ENCODE peak calls at places on chromosomes 12 and 14, in four cellular contexts. T is omental fat pad, U is sciatic nerve, I is HTR-8/SVneo. Q is an unnamed sample.

GRCh38 chr12:12182926-12183325 is 83.9 kb downstream of the LRP6 start:
- DNase-seq in T (no peak), U (no peak), I (no peak), Q (no peak)

GRCh38 chr14:100030441-100031153 is 34.6 kb upstream of the EVL start:
- DNase-seq in T (no peak), I (no peak), U (no peak), Q (no peak)

GRCh38 chr14:101960225-101960624 is 4.1 kb upstream of the DYNC1H1 start:
- DNase-seq in T (no peak), I (no peak), U (peak; percentile 53), Q (no peak)

GRCh38 chr14:29926701-29927595 is 699 bp downstream of the PRKD1 start:
- DNase-seq in I (peak; percentile 34), T (no peak), U (peak; percentile 68), Q (peak; percentile 63)

GRCh38 chr12:103769240-103769945 is 71.6 kb downstream of the NT5DC3 start:
- DNase-seq in U (no peak), I (no peak), T (no peak), Q (no peak)

GRCh38 chr12:83265798-83266197 is 579.1 kb downstream of the TMTC2 start:
- DNase-seq in U (no peak), T (no peak), I (no peak), Q (no peak)

GRCh38 chr14:85762523-85762922 is 232.6 kb downstream of the FLRT2 start:
- DNase-seq in T (no peak), I (no peak), U (no peak), Q (no peak)

GRCh38 chr14:102579696-102580551 is 12.5 kb upstream of the RCOR1 start:
- DNase-seq in I (no peak), U (no peak), T (no peak), Q (no peak)

GRCh38 chr12:1518763-1519516 is 75.4 kb downstream of the FBXL14 start:
- DNase-seq in U (no peak), T (no peak), I (peak; percentile 86), Q (no peak)

GRCh38 chr12:3291939-3292338 is 199.1 kb upstream of the PRMT8 start:
- DNase-seq in T (no peak), I (no peak), U (no peak), Q (no peak)

GRCh38 chr12:92472198-92472597 is 230.6 kb upstream of the PLEKHG7 start:
- DNase-seq in U (no peak), I (no peak), T (no peak), Q (no peak)

GRCh38 chr12:45125997-45126396 is 75.1 kb upstream of the DBX2 start:
- DNase-seq in T (no peak), U (no peak), I (no peak), Q (no peak)

GRCh38 chr14:81434230-81434629 is 34.1 kb upstream of the STON2 start:
- DNase-seq in T (no peak), I (no peak), U (no peak), Q (no peak)

GRCh38 chr12:62466018-62466595 is 519 bp upstream of the MON2 start:
- DNase-seq in T (no peak), I (peak; percentile 57), U (peak; percentile 60), Q (peak; percentile 58)

GRCh38 chr12:69254046-69254445 is 14.7 kb downstream of the CPSF6 start:
- DNase-seq in U (no peak), I (peak; percentile 10), T (no peak), Q (no peak)

GRCh38 chr12:101165319-101165718 is 44.7 kb downstream of the SLC5A8 start:
- DNase-seq in U (no peak), T (no peak), I (no peak), Q (no peak)